ENCODE peak calls at places on chromosomes 13 and 19, in four cellular contexts. Q, S, J and K are unnamed samples.

GRCh38 chr19:5036733-5037681 is 68.1 kb downstream of the KDM4B start:
- DNase-seq in Q (no peak), S (no peak), J (peak), K (no peak)

GRCh38 chr13:102817907-102818306 is 19.0 kb downstream of the BIVM start:
- DNase-seq in Q (no peak), S (no peak), J (no peak), K (no peak)

GRCh38 chr13:37878496-37878895 is 8.9 kb upstream of the TRPC4 start:
- DNase-seq in Q (no peak), S (no peak), J (no peak), K (no peak)

GRCh38 chr19:3950871-3951861 is 18.3 kb downstream of the NMRK2 start:
- DNase-seq in Q (no peak), S (no peak), J (peak), K (no peak)

GRCh38 chr13:98997738-98998641 is 20.1 kb upstream of the DOCK9 start:
- DNase-seq in Q (peak), S (no peak), J (no peak), K (no peak)

GRCh38 chr13:42270857-42271215 is 1.1 kb upstream of the AKAP11 start:
- DNase-seq in Q (no peak), S (no peak), J (no peak), K (no peak)

GRCh38 chr19:4266253-4267000 is 12.6 kb upstream of the SHD start:
- DNase-seq in Q (no peak), S (no peak), J (no peak), K (no peak)

GRCh38 chr19:33376423-33376822 is 2.9 kb downstream of the CEBPG start:
- DNase-seq in Q (peak), S (peak), J (peak), K (no peak)

GRCh38 chr19:54607782-54608150 is 14.3 kb downstream of the LILRA1 start:
- DNase-seq in Q (no peak), S (no peak), J (no peak), K (no peak)
- H3K27ac ChIP-seq in Q (no peak), S (no peak), J (no peak), K (no peak)

DNA sequence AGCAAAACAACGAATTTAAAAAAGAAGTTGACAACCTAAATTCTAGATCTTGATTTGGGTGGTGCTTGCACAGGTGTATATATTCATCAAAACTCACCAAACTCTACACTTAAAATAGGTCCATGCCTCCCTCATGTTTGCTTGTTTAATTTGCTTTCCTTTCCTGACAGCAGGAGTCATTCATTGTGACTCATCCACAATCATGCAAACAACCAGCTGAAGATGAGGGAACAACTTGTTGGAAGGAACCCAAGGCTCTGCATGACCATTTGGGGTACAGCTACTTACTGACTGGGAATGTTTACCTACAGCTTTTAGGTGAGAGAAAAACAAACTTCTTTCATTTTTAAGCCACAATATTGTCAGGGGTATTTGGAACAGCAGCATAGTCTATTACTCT is 96.6 kb downstream of the RXFP2 start:
- DNase-seq in Q (no peak), S (no peak), J (no peak), K (no peak)
- TF ChIP-seq POLR2A in Q (no peak), S (no peak), J (no peak), K (no peak)

DNA sequence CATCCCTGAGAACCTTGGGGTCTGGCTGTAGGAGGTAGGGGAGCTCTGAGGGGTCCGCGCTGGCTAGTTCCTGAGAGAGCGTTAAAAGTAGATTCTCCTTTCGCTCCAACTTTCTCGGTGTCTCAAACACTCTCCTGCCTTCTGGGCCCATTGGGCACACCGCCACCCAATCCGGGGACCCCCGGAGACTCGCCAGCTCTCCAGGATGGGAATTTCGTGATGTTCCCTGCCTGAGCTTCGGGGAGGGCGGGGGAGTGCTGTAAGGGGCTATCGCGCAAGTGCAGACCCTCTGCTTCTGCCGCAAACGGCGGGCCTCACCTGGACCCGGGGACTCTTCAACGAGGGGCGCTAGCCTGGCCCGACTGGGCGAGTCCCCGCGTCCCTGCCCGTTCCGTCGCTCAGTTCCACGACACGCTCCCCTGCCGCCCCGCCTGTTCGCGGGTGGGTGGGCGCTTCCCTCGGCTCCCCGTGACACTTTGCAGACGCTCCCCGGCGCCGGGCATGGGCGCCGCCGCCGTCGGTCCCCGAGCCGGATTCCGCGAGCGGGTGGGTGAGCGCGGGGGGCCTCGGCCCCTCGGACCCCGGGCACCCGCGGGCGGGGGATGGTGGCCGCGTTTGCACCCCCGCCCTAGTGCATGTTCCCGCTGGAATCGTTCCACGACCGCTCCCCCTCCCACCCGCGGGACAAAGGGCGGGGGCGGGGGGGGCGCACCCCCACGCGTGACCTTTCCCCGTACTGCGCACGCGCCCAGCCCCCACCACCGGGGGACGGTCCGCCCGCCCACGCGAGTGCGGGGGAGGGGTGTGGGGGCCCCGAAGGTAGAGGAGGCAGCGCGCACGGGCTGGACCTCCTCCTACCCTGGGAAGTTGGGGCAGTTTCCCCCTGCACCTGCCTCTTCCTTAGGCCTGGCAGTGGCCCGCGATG is at the start of gene CCDC106:
- DNase-seq in Q (peak), S (peak), J (peak), K (no peak)
- H3K27ac ChIP-seq in Q (peak), S (peak), J (peak), K (peak)

GRCh38 chr19:18831524-18832330 is at the start of gene UPF1:
- DNase-seq in Q (peak), S (peak), J (peak), K (peak)
- TF ChIP-seq POLR2A in Q (peak), S (peak), J (peak), K (no peak)

DNA sequence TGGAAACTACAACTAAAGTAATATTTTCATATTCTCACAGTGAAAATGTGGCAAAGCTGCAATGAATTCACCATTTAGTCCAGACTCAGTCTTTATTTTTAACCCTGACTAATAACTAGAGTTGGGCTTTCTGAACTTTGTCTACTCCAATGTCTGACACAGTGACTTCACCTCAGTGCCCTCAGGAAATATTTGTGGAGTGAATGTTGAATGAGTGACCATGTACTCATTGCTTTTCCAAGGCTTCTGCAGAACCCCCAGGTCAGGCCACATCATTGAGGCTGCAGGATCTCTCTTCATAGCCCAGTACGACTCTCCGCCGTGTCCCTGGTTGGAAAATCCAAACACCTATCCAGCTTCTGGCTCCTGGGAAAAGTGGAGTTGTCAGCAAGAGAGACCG is 1.8 kb downstream of the ZNF175 start:
- DNase-seq in Q (no peak), S (no peak), J (no peak), K (no peak)
- H3K27ac ChIP-seq in Q (no peak), S (no peak), J (no peak), K (no peak)

GRCh38 chr13:51451467-51452390 is 1.1 kb downstream of the INTS6 start:
- DNase-seq in Q (peak), S (peak), J (peak), K (peak)
- TF ChIP-seq POLR2A in Q (peak), S (peak), J (peak), K (no peak)

GRCh38 chr19:45352062-45352461 is 11.5 kb downstream of the KLC3 start:
- DNase-seq in Q (no peak), S (no peak), J (no peak), K (no peak)
- H3K27ac ChIP-seq in Q (no peak), S (no peak), J (no peak), K (no peak)

DNA sequence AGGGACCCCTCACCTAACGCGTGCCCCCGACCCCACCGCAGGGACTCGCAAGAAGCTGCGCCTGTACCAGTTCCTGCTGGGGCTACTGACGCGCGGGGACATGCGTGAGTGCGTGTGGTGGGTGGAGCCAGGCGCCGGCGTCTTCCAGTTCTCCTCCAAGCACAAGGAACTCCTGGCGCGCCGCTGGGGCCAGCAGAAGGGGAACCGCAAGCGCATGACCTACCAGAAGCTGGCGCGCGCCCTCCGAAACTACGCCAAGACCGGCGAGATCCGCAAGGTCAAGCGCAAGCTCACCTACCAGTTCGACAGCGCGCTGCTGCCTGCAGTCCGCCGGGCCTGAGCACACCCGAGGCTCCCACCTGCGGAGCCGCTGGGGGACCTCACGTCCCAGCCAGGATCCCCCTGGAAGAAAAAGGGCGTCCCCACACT is 4.7 kb upstream of the MYBPC2 start:
- DNase-seq in Q (no peak), S (peak), J (peak), K (peak)
- TF ChIP-seq POLR2A in Q (no peak), S (no peak), J (no peak), K (no peak)